ENCODE peak calls at places on chromosomes 12 and 14, in seven cellular contexts. S is NT2/D1; J is stimulated activated CD8-positive, alpha-beta memory T cell treated with anti-CD3 and anti-CD28 coated beads, Interleukin-7, amount 100 ng/mL, for 1 hour; A is NB4; C is stimulated activated naive B cell treated with anti-CD40 and anti-IgM and Interleukin-4, amounts not matched to agents 10 μg/mL and 1 μg/mL and 100 μg/mL, for 72 hours; F is AG09309; V is naive B cell. M is an unnamed sample.

GRCh38 chr12:6829532-6830220 is 1.5 kb downstream of the P3H3 start:
- DNase-seq in S (no peak), J (no peak), A (no peak), C (no peak), F (no peak), V (no peak), M (no peak)

GRCh38 chr12:79344855-79345840 is 345.6 kb downstream of the PAWR start:
- DNase-seq in S (peak; percentile 57), J (no peak), A (peak; percentile 49), C (peak; percentile 1), F (no peak), V (no peak), M (no peak)

GRCh38 chr12:131280426-131280825 is 326.7 kb downstream of the ADGRD1 start:
- DNase-seq in S (no peak), J (no peak), A (no peak), C (no peak), F (no peak), V (no peak), M (no peak)

GRCh38 chr12:119071638-119072231 is 90.4 kb downstream of the SRRM4 start:
- DNase-seq in S (no peak), J (no peak), A (no peak), C (no peak), F (no peak), V (no peak), M (no peak)

GRCh38 chr12:109731806-109732205 is 18.2 kb downstream of the FAM222A start:
- DNase-seq in S (no peak), J (no peak), A (no peak), C (no peak), F (no peak), V (no peak), M (no peak)

GRCh38 chr12:45774508-45775162 is 45.1 kb downstream of the ARID2 start:
- DNase-seq in S (no peak), J (no peak), A (no peak), C (no peak), F (no peak), V (no peak), M (no peak)

GRCh38 chr12:87518508-87518907 is 510.7 kb downstream of the C12orf50 start:
- DNase-seq in S (no peak), J (no peak), A (no peak), C (no peak), F (no peak), V (no peak), M (no peak)

GRCh38 chr12:2054091-2055018 is 1.6 kb downstream of the CACNA1C start:
- DNase-seq in S (no peak), J (no peak), A (no peak), C (no peak), F (no peak), V (no peak), M (no peak)

GRCh38 chr14:70601162-70601561 is 707 bp upstream of the MED6 start:
- DNase-seq in S (no peak), J (no peak), A (no peak), C (no peak), F (peak; percentile 10), V (no peak), M (no peak)

GRCh38 chr12:97306121-97306520 is 156.5 kb upstream of the RMST start:
- DNase-seq in S (no peak), J (no peak), A (peak; percentile 19), C (peak; percentile 9), F (no peak), V (peak; percentile 46), M (no peak)

GRCh38 chr12:50057896-50058670 is 687 bp downstream of the ASIC1 start:
- DNase-seq in S (no peak), J (no peak), A (peak; percentile 64), C (no peak), F (no peak), V (no peak), M (no peak)

GRCh38 chr14:32306549-32306948 is 22.5 kb upstream of the AKAP6 start:
- DNase-seq in S (no peak), J (no peak), A (no peak), C (no peak), F (no peak), V (no peak), M (no peak)

GRCh38 chr14:99809864-99810854 is 16.9 kb downstream of the EML1 start:
- DNase-seq in S (no peak), J (no peak), A (peak; percentile 27), C (no peak), F (no peak), V (no peak), M (no peak)

GRCh38 chr12:53798575-53798974 is 46.8 kb upstream of the CISTR start:
- DNase-seq in S (no peak), J (no peak), A (peak; percentile 74), C (no peak), F (no peak), V (no peak), M (no peak)

GRCh38 chr14:32345311-32345771 is 16.2 kb downstream of the AKAP6 start:
- DNase-seq in S (no peak), J (no peak), A (no peak), C (no peak), F (no peak), V (no peak), M (no peak)

GRCh38 chr12:12562016-12562483 is 613 bp downstream of the DUSP16 start:
- DNase-seq in S (peak; percentile 71), J (no peak), A (peak; percentile 50), C (no peak), F (no peak), V (peak; percentile 52), M (no peak)

GRCh38 chr12:46351861-46352595 is 20.5 kb downstream of the SLC38A2 start:
- DNase-seq in S (no peak), J (no peak), A (no peak), C (no peak), F (no peak), V (no peak), M (no peak)

GRCh38 chr12:123905319-123905925 is 67.2 kb downstream of the CCDC92 start:
- DNase-seq in S (peak; percentile 51), J (peak; percentile 36), A (peak; percentile 83), C (peak; percentile 44), F (peak; percentile 71), V (peak; percentile 55), M (no peak)

GRCh38 chr12:115979851-115980250 is 297.6 kb downstream of the MED13L start:
- DNase-seq in S (peak; percentile 32), J (no peak), A (no peak), C (no peak), F (no peak), V (no peak), M (no peak)

GRCh38 chr12:14264316-14264715 is 101.2 kb upstream of the ATF7IP start:
- DNase-seq in S (no peak), J (no peak), A (no peak), C (no peak), F (no peak), V (no peak), M (no peak)

GRCh38 chr12:130166306-130166705 is 4.0 kb downstream of the FZD10 start:
- DNase-seq in S (no peak), J (no peak), A (no peak), C (no peak), F (no peak), V (no peak), M (no peak)

M was measured in GF-D8.